ENCODE peak calls at places on chromosomes 1 and 21, in six cellular contexts. K is esophagus muscularis mucosa, P is fibroblast of mammary gland, N is bronchial epithelial cell, S is body of pancreas, I is spleen. Q is an unnamed sample.

GRCh38 chr1:54798769-54799641 is 2.1 kb downstream of the TTC22 start:
- DNase-seq in I (peak), P (peak), K (no peak), S (peak), N (peak), Q (peak)

GRCh38 chr1:54975709-54976108 is 4.7 kb upstream of the TMEM61 start:
- DNase-seq in K (no peak), I (no peak), S (no peak), P (no peak), N (no peak), Q (no peak)

GRCh38 chr21:25955646-25956045 is 214.9 kb downstream of the APP start:
- DNase-seq in P (no peak), I (no peak), K (no peak), S (no peak), N (no peak), Q (no peak)

GRCh38 chr21:14527690-14528652 is 18.1 kb downstream of the SAMSN1 start:
- DNase-seq in P (peak), I (no peak), N (no peak), K (no peak), S (no peak), Q (no peak)

GRCh38 chr1:48055854-48056253 is 58.7 kb upstream of the TRABD2B start:
- DNase-seq in P (no peak), K (no peak), N (no peak), I (no peak), S (no peak), Q (no peak)

GRCh38 chr1:21362096-21362495 is 71.8 kb upstream of the ECE1 start:
- DNase-seq in P (no peak), N (no peak), I (no peak), S (no peak), K (no peak), Q (no peak)

GRCh38 chr21:25508364-25508763 is 98.9 kb downstream of the MRPL39 start:
- DNase-seq in N (no peak), P (no peak), I (no peak), S (no peak), K (no peak), Q (no peak)

GRCh38 chr1:56160916-56161315 is 418.4 kb downstream of the PLPP3 start:
- DNase-seq in K (no peak), S (no peak), I (no peak), N (no peak), P (no peak), Q (no peak)

GRCh38 chr1:178960781-178961180 is 64.9 kb upstream of the FAM20B start:
- DNase-seq in K (no peak), P (no peak), N (no peak), I (no peak), S (no peak), Q (no peak)

GRCh38 chr1:1906185-1907097 is 8.6 kb upstream of the CALML6 start:
- DNase-seq in K (no peak), I (peak), N (peak), P (peak), S (peak), Q (peak)

GRCh38 chr1:108199231-108199657 is 899 bp downstream of the SLC25A24 start:
- DNase-seq in S (peak), K (no peak), N (peak), P (peak), I (no peak), Q (peak)

GRCh38 chr21:42460391-42461184 is 35.4 kb downstream of the RSPH1 start:
- DNase-seq in K (no peak), S (peak), N (no peak), P (no peak), I (peak), Q (no peak)

GRCh38 chr1:206754011-206754410 is 16.6 kb upstream of the IL19 start:
- DNase-seq in K (no peak), N (no peak), I (no peak), S (no peak), P (peak), Q (no peak)

GRCh38 chr1:1535298-1535988 is 5.0 kb downstream of the TMEM240 start:
- DNase-seq in P (no peak), K (no peak), I (no peak), S (no peak), N (no peak), Q (no peak)

GRCh38 chr21:42233067-42233981 is 14.4 kb downstream of the ABCG1 start:
- DNase-seq in N (peak), K (peak), S (peak), I (peak), P (peak), Q (no peak)

GRCh38 chr1:36351222-36351977 is 28.0 kb upstream of the EVA1B start:
- DNase-seq in N (peak), I (peak), K (no peak), P (peak), S (no peak), Q (peak)

GRCh38 chr1:206651958-206652890 is 16.9 kb downstream of the DYRK3 start:
- DNase-seq in K (no peak), I (no peak), P (no peak), S (peak), N (peak), Q (no peak)

GRCh38 chr1:206924549-206925115 is 2.9 kb upstream of the FCMR start:
- DNase-seq in K (no peak), N (no peak), I (peak), P (no peak), S (no peak), Q (no peak)

GRCh38 chr1:20185834-20186782 is at the start of the genes PLA2G2C and UBXN10:
- DNase-seq in N (no peak), S (peak), P (no peak), K (peak), I (peak), Q (no peak)

GRCh38 chr1:224582041-224582440 is 34.1 kb upstream of the CNIH3 start:
- DNase-seq in N (no peak), S (no peak), K (peak), I (no peak), P (no peak), Q (no peak)

GRCh38 chr1:7705048-7705907 is 65.8 kb upstream of the VAMP3 start:
- DNase-seq in S (no peak), P (no peak), I (peak), K (no peak), N (no peak), Q (no peak)

GRCh38 chr1:1768249-1768992 is 9.8 kb downstream of the NADK start:
- DNase-seq in P (no peak), K (no peak), I (peak), S (no peak), N (no peak), Q (no peak)

GRCh38 chr1:11940260-11940921 is 5.9 kb downstream of the PLOD1 start:
- DNase-seq in P (no peak), K (no peak), I (no peak), S (peak), N (no peak), Q (peak)

GRCh38 chr1:62230724-62231123 is 36.1 kb downstream of the L1TD1 start:
- DNase-seq in I (no peak), K (no peak), N (peak), S (no peak), P (peak), Q (peak)

GRCh38 chr1:22471078-22471477 is 19.4 kb downstream of the ZBTB40 start:
- DNase-seq in N (no peak), K (no peak), P (peak), S (peak), I (no peak), Q (peak)

GRCh38 chr1:13701274-13701650 is 1.3 kb downstream of the PRDM2 start:
- DNase-seq in N (no peak), K (no peak), I (no peak), S (no peak), P (no peak), Q (no peak)

GRCh38 chr1:248243204-248243603 is 12.0 kb downstream of the OR2M4 start:
- DNase-seq in N (peak), S (peak), K (no peak), I (peak), P (peak), Q (peak)

GRCh38 chr21:34980423-34981115 is 68.5 kb downstream of the RUNX1 start:
- DNase-seq in S (no peak), P (no peak), N (no peak), I (no peak), K (no peak), Q (no peak)

GRCh38 chr1:71427066-71427465 is 346.2 kb upstream of the ZRANB2 start:
- DNase-seq in I (no peak), K (no peak), S (no peak), N (no peak), P (no peak), Q (no peak)

GRCh38 chr1:66752671-66753371 is 562 bp downstream of the DYNLT5 start:
- DNase-seq in I (peak), S (no peak), K (no peak), N (no peak), P (no peak), Q (no peak)

GRCh38 chr1:245762396-245762910 is 607.7 kb downstream of the KIF26B start:
- DNase-seq in P (no peak), I (no peak), S (no peak), K (no peak), N (no peak), Q (no peak)

GRCh38 chr21:45383111-45383614 is 21.8 kb upstream of the COL18A1 start:
- DNase-seq in K (no peak), N (no peak), P (no peak), I (peak), S (no peak), Q (no peak)

GRCh38 chr1:184820218-184820720 is 65.6 kb upstream of the EDEM3 start:
- DNase-seq in I (no peak), K (no peak), P (no peak), N (no peak), S (no peak), Q (no peak)

GRCh38 chr1:59077739-59078503 is 219.0 kb upstream of the FGGY start:
- DNase-seq in P (no peak), I (no peak), N (no peak), S (no peak), K (peak), Q (no peak)

GRCh38 chr1:158071106-158071505 is 77.7 kb downstream of the KIRREL1 start:
- DNase-seq in S (no peak), P (peak), I (no peak), N (peak), K (no peak), Q (no peak)

GRCh38 chr1:154797175-154797574 is 72.9 kb downstream of the KCNN3 start:
- DNase-seq in S (no peak), I (no peak), P (no peak), K (no peak), N (no peak), Q (no peak)

GRCh38 chr1:111448482-111448917 is 556 bp downstream of the WDR77 start:
- DNase-seq in P (peak), S (no peak), I (no peak), N (peak), K (no peak), Q (peak)

GRCh38 chr1:109827986-109828385 is 64.3 kb upstream of the EPS8L3 start:
- DNase-seq in N (no peak), S (no peak), K (no peak), I (no peak), P (no peak), Q (no peak)

DNA sequence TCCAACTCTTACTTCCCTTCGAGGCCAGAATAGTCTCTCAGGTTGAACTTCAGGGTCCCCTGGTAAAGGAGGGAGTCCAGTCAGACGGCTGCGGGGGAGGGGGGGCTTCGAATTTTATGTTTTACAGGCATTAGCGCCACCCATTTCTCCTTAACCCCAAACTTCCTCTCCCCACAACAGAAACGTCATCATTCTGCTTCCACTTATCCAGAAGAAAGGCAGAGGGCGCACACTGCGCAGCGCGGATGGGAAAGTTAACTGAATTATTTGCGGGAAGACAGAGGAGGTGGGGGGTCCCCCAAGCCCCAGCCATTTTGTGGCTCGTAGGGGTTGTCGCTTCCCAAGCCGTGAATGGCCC is 529 bp upstream of the PRMT2 start:
- DNase-seq in I (no peak), P (peak), S (peak), N (peak), K (peak), Q (peak)
- TF ChIP-seq CTCF in I (peak), P (no peak), S (no peak), N (peak), K (peak), Q (no peak)

GRCh38 chr1:18110598-18110939 is 3.0 kb downstream of the IGSF21 start:
- DNase-seq in N (no peak), P (no peak), I (no peak), S (no peak), K (no peak), Q (no peak)

GRCh38 chr1:18108313-18109057 is 887 bp downstream of the IGSF21 start:
- DNase-seq in K (no peak), S (no peak), I (no peak), N (no peak), P (no peak), Q (no peak)

GRCh38 chr1:18110968-18111367 is 3.4 kb downstream of the IGSF21 start:
- DNase-seq in N (no peak), P (no peak), K (no peak), S (no peak), I (no peak), Q (no peak)

GRCh38 chr1:18109058-18109755 is 1.6 kb downstream of the IGSF21 start:
- DNase-seq in K (no peak), S (no peak), N (no peak), I (no peak), P (no peak), Q (no peak)

DNA sequence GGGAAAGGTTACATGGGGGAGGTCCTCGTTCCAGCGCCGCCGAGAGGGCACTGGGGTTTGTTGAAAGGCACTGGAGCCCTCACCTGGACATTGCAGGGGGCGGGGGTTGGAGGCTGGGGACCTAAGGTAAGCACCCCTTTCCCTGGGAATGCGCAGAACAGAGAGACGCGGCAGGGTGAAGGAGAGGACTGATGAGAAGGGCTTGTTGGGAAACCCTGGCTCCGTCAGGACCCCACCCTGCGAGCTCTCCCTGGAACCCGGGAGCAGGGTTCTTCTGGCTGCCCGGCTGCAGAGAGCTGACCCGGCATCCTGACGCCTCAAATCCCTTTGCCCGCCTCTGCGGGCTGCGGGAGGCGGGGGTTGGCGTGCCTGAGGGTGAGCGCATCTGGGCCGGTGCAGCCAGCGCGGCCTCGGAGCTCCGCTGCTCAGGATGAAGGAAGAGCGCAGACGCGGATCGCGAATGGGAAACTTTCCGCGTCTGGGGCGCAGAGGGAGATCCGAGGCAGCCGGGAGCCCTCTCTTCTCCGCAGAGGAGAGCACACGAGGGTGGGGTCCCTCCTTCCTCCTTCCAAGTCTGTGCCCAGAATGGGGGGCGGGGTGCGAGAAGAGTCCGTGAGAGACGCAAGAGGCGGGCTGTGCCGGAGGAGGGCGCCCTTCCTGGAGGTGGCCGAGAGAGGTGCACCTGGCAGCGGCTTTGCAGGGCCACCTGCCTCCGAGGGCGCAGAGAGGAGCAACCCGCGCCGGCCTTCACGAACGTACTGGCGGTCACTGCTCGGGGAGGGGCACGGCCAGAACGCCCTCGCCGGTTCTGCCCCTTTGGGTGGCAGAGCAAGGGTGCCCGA is 2.4 kb downstream of the IGSF21 start:
- DNase-seq in S (peak), N (no peak), I (peak), P (no peak), K (no peak), Q (no peak)
- TF ChIP-seq CTCF in S (no peak), N (peak), I (peak), P (no peak), K (no peak), Q (peak)

GRCh38 chr1:222768592-222768991 is 31.6 kb downstream of the FAM177B start:
- DNase-seq in K (no peak), N (no peak), S (no peak), P (no peak), I (no peak), Q (no peak)

GRCh38 chr1:222769968-222770620 is 33.1 kb downstream of the FAM177B start:
- DNase-seq in I (no peak), N (no peak), S (no peak), P (no peak), K (no peak), Q (peak)

GRCh38 chr1:222767152-222767571 is 30.2 kb downstream of the FAM177B start:
- DNase-seq in I (no peak), P (no peak), K (no peak), S (no peak), N (no peak), Q (no peak)

DNA sequence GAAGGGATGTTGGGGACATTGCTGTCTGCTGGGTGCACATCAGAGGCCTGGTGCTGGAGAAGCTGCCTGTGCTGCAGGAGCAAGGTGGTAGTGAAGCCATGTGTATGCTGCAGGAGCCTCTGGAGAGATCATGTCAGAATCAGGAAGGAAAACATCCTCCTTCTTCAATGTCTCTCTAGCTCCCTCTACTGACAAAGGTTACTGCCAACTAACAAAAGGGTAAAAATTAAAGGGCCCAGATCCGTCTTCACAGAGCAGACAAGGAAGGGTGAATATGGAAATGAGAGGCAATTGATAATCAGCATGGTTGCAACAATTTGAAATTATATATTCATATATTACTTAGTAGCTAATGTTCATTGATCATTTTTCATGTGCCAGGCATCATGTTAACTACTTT is 32.2 kb downstream of the FAM177B start:
- DNase-seq in N (no peak), K (no peak), P (no peak), S (no peak), I (no peak), Q (no peak)
- TF ChIP-seq CTCF in N (no peak), K (no peak), P (peak), S (no peak), I (no peak), Q (peak)

GRCh38 chr1:25566730-25567341 is 23.4 kb downstream of the LDLRAP1 start:
- DNase-seq in P (peak), N (peak), S (no peak), I (no peak), K (no peak), Q (no peak)
- TF ChIP-seq CTCF in P (no peak), N (peak), S (no peak), I (peak), K (no peak), Q (no peak)

GRCh38 chr1:46747683-46748288 is 28.9 kb upstream of the EFCAB14 start:
- DNase-seq in I (no peak), S (peak), N (peak), K (peak), P (peak), Q (peak)
- TF ChIP-seq CTCF in I (peak), S (no peak), N (peak), K (peak), P (peak), Q (peak)

GRCh38 chr1:18739408-18739807 is 108.8 kb downstream of the PAX7 start:
- DNase-seq in N (no peak), K (no peak), S (no peak), I (no peak), P (no peak), Q (no peak)

GRCh38 chr1:18739956-18740355 is 109.3 kb downstream of the PAX7 start:
- DNase-seq in K (no peak), P (no peak), S (no peak), I (peak), N (no peak), Q (no peak)

GRCh38 chr1:18746981-18747380 is 112.5 kb downstream of the TAS1R2 start:
- DNase-seq in I (no peak), P (no peak), K (no peak), S (no peak), N (no peak), Q (no peak)

GRCh38 chr1:18740617-18741016 is 110.0 kb downstream of the PAX7 start:
- DNase-seq in S (no peak), N (no peak), I (no peak), P (no peak), K (no peak), Q (no peak)

DNA sequence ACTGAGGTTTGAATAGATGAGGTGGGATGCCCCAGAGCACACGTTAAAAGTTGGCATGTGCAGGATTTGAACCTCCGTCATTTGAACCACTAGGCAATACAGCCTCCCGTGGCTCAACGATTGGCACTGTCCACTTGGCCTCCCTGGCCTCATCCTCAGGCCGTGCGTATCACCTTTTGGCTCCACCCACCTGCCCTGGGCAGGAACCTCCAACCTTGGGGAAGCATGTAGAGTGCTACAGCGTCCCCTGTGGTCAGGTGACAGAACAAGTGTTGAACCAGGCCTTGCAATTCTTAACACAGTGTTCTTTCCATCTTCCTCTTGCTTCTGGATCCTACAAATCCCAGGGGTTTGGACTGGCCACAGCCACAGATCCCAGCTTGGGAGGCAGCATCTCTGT is 112.6 kb downstream of the PAX7 start:
- DNase-seq in I (no peak), S (no peak), P (no peak), K (no peak), N (no peak), Q (no peak)
- TF ChIP-seq CTCF in I (no peak), S (no peak), P (no peak), K (no peak), N (no peak), Q (no peak)